ENCODE peak calls at places on chromosome 1, in six cellular contexts. J, L, W, G, E and V are unnamed samples.

GRCh38 chr1:153547560-153548551 is 1.2 kb downstream of the S100A3 start:
- DNase-seq in G (no peak), J (no peak), W (no peak), L (no peak), E (no peak), V (no peak)

GRCh38 chr1:218332416-218332815 is 12.7 kb upstream of the TGFB2 start:
- DNase-seq in E (no peak), G (no peak), J (no peak), L (no peak), W (no peak), V (no peak)

GRCh38 chr1:95625224-95625623 is 391.2 kb downstream of the RWDD3 start:
- DNase-seq in W (no peak), G (no peak), E (no peak), L (no peak), J (no peak), V (no peak)

GRCh38 chr1:236426215-236426614 is 32.1 kb downstream of the EDARADD start:
- DNase-seq in W (no peak), E (no peak), L (no peak), J (no peak), G (no peak), V (no peak)

GRCh38 chr1:22889213-22889827 is 83.3 kb downstream of the LACTBL1 start:
- DNase-seq in E (no peak), W (peak), L (no peak), G (no peak), J (peak), V (peak)

GRCh38 chr1:58162952-58163550 is 383.5 kb downstream of the OMA1 start:
- DNase-seq in G (no peak), L (peak), E (peak), W (peak), J (no peak), V (no peak)

GRCh38 chr1:29858646-29859045 is 622.3 kb downstream of the PTPRU start:
- DNase-seq in L (no peak), J (no peak), W (peak), E (no peak), G (no peak), V (no peak)

GRCh38 chr1:197437891-197438853 is 170.1 kb downstream of the CRB1 start:
- DNase-seq in L (no peak), J (no peak), W (no peak), E (no peak), G (no peak), V (no peak)

GRCh38 chr1:212981025-212981495 is 30.7 kb downstream of the VASH2 start:
- DNase-seq in E (peak), G (no peak), W (no peak), L (no peak), J (no peak), V (no peak)

GRCh38 chr1:9755441-9755995 is 68.2 kb downstream of the CLSTN1 start:
- DNase-seq in E (no peak), L (no peak), J (no peak), W (no peak), G (no peak), V (no peak)

GRCh38 chr1:93346472-93346991 is 825 bp downstream of the DR1 start:
- DNase-seq in J (peak), E (peak), L (no peak), G (no peak), W (no peak), V (peak)

GRCh38 chr1:25037174-25038074 is 107.3 kb upstream of the RUNX3 start:
- DNase-seq in G (peak), J (peak), E (no peak), L (no peak), W (peak), V (peak)

DNA sequence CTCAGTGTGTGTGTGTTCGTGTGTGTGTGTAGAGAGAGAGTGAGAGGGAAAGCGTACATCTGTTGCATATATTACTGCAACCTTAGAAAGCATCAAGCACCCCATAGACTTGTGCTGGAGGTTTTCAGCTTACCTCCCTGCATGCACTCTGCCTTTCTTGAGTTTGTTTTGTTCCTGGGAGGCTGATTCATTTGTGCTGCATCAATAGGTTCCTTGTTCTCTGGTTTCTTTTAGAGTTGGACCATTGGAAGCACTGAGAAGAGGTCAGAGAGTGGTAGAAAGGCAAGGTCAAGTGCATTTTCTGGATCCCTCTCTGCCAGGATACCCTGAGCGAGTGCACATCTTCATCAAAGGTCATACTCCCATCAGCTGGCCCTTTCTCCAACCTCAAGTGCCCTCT is 104.3 kb upstream of the KCNK1 start:
- DNase-seq in W (no peak), E (no peak), J (no peak), L (no peak), G (no peak), V (no peak)
- TF ChIP-seq CTCF in W (no peak), E (no peak), J (no peak), L (no peak), G (no peak), V (no peak)

GRCh38 chr1:220119043-220119512 is 25.1 kb downstream of the IARS2 start:
- DNase-seq in E (no peak), L (no peak), G (no peak), W (peak), J (no peak), V (no peak)

GRCh38 chr1:220121791-220122530 is 28.0 kb downstream of the IARS2 start:
- DNase-seq in J (peak), G (no peak), E (no peak), L (no peak), W (no peak), V (peak)

GRCh38 chr1:220127076-220127475 is 33.1 kb downstream of the IARS2 start:
- DNase-seq in E (no peak), G (no peak), J (no peak), L (no peak), W (no peak), V (no peak)

GRCh38 chr1:220124542-220124941 is 30.6 kb downstream of the IARS2 start:
- DNase-seq in E (no peak), W (peak), L (peak), G (no peak), J (no peak), V (no peak)

GRCh38 chr1:220123889-220124288 is 30.0 kb downstream of the IARS2 start:
- DNase-seq in G (no peak), L (no peak), E (no peak), J (no peak), W (no peak), V (no peak)
- TF ChIP-seq CTCF in G (peak), L (peak), E (no peak), J (peak), W (peak), V (no peak)

GRCh38 chr1:202661136-202661845 is 49.0 kb downstream of the SYT2 start:
- DNase-seq in J (no peak), E (no peak), L (no peak), G (no peak), W (no peak), V (no peak)
- TF ChIP-seq CTCF in J (peak), E (no peak), L (no peak), G (peak), W (peak), V (peak)

DNA sequence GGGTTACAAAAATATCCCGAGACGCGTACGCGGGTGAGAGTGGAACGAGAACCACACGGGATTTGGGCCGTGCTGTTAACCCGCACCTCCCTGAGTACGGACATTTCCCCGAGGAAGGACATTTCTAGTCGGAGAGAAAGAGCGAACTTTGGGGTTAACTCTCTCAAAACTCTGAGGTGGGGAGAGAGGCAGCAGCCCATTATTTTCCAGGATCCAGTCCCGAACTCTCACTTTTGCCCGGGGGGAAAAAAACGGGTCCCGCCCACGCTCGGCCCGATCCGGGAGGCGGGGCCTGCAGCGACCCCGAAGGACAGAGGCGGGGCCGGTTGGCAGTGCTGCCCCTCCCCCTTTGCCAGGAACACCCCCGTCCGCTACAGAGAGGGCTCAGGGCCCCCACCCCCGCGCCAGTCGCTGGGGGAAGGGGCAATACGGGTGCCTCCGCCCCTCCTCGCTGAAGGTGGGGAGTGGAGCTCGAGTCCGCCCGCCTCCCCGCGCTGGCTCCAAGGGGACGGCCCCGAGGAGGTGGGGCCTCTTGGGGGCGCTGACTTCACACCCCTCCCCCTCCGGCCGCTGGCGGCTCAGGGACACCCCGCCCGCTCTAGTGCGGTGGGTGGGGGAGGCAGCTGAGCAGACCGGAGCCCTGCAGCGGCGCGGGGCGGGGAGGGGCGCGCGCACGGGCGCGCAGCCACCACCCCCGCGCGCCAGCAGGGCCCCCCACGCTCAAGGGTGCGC is 722 bp downstream of the NUCKS1 start:
- DNase-seq in E (peak), L (peak), W (peak), J (peak), G (peak), V (peak)
- TF ChIP-seq CTCF in E (no peak), L (no peak), W (no peak), J (no peak), G (no peak), V (no peak)

GRCh38 chr1:33971913-33972312 is 108.0 kb downstream of the HMGB4 start:
- DNase-seq in E (no peak), L (no peak), W (no peak), G (no peak), J (no peak), V (no peak)
- TF ChIP-seq CTCF in E (no peak), L (no peak), W (no peak), G (no peak), J (no peak), V (no peak)

GRCh38 chr1:14538335-14538734 is 60.1 kb upstream of the KAZN start:
- DNase-seq in L (no peak), W (peak), J (no peak), G (no peak), E (no peak), V (no peak)
- TF ChIP-seq CTCF in L (peak), W (peak), J (no peak), G (no peak), E (no peak), V (no peak)

DNA sequence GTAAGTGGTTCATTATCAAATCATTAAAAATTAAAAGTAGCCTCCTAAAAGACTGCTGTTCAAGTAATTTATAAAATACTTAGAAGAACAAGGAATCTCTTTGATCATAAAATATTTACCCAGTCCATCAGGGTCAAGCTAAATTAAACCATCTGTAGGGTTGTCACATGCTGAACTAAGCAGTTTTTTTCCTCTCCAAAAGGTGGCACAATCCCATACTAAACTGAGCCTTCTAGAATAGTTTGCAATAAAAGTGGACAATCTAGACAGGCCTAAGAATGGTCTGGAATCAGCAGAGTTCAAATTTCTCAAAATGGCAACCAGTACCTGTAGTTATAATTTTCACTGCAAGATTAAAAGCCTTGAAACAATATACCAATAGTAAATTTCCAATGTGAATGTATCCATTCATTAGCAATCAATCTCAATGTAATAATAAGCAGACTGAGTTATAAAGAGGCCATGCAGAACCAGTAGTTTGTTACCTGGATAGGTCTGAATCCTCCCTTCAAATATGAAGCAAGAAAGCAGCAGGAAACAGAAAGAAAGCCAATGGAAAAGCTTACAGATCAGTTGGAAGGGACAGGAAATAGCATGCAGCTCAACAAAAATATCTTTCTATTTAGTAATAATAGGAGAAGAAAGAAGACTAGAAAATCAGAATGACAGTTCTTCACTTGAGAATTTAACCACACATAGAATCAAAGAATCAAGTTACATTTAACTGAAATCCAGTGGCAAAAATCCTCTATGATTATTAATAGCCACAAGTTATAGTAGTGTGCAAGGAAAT is 194.6 kb downstream of the EIF4G3 start:
- DNase-seq in J (no peak), E (no peak), L (no peak), G (no peak), W (peak), V (no peak)
- TF ChIP-seq CTCF in J (peak), E (peak), L (peak), G (no peak), W (peak), V (peak)